ENCODE peak calls at places on chromosomes 5 and 9, in five cellular contexts. One of them, this sample, is unnamed.

GRCh38 chr9:122190597-122191381 is 31.1 kb downstream of the MORN5 start:
- DNase-seq in neural progenitor cell: no peak
- DNase-seq in A549: peak; percentile 54
- DNase-seq in stimulated activated naive CD4-positive, alpha-beta T cell treated with Interleukin-2 at 50 U/mL for 16 hours: no peak
- DNase-seq in SK-MEL-5: no peak
- DNase-seq in this sample: no peak

GRCh38 chr5:173329370-173330150 is 1.3 kb upstream of the STC2 start:
- DNase-seq in A549: peak; percentile 59
- DNase-seq in neural progenitor cell: peak; percentile 67
- DNase-seq in stimulated activated naive CD4-positive, alpha-beta T cell treated with Interleukin-2 at 50 U/mL for 16 hours: no peak
- DNase-seq in SK-MEL-5: no peak
- DNase-seq in this sample: no peak

GRCh38 chr5:11494340-11494739 is 409.9 kb downstream of the CTNND2 start:
- DNase-seq in A549: no peak
- DNase-seq in stimulated activated naive CD4-positive, alpha-beta T cell treated with Interleukin-2 at 50 U/mL for 16 hours: no peak
- DNase-seq in neural progenitor cell: no peak
- DNase-seq in SK-MEL-5: peak; percentile 27
- DNase-seq in this sample: no peak

GRCh38 chr5:172713113-172713808 is 57.7 kb downstream of the DUSP1 start:
- DNase-seq in SK-MEL-5: peak; percentile 42
- DNase-seq in A549: peak; percentile 62
- DNase-seq in neural progenitor cell: peak; percentile 66
- DNase-seq in stimulated activated naive CD4-positive, alpha-beta T cell treated with Interleukin-2 at 50 U/mL for 16 hours: peak; percentile 57
- DNase-seq in this sample: peak; percentile 78

GRCh38 chr5:124902097-124902821 is 155.8 kb upstream of the ZNF608 start:
- DNase-seq in SK-MEL-5: peak; percentile 93
- DNase-seq in A549: no peak
- DNase-seq in stimulated activated naive CD4-positive, alpha-beta T cell treated with Interleukin-2 at 50 U/mL for 16 hours: no peak
- DNase-seq in neural progenitor cell: no peak
- DNase-seq in this sample: no peak

GRCh38 chr9:134678671-134679443 is 37.3 kb downstream of the COL5A1 start:
- DNase-seq in stimulated activated naive CD4-positive, alpha-beta T cell treated with Interleukin-2 at 50 U/mL for 16 hours: no peak
- DNase-seq in A549: no peak
- DNase-seq in SK-MEL-5: no peak
- DNase-seq in neural progenitor cell: peak; percentile 63
- DNase-seq in this sample: no peak

GRCh38 chr5:170491479-170491878 is 12.3 kb upstream of the KCNIP1 start:
- DNase-seq in SK-MEL-5: peak; percentile 85
- DNase-seq in stimulated activated naive CD4-positive, alpha-beta T cell treated with Interleukin-2 at 50 U/mL for 16 hours: no peak
- DNase-seq in A549: no peak
- DNase-seq in neural progenitor cell: no peak
- DNase-seq in this sample: no peak

GRCh38 chr5:155700333-155700732 is 626.6 kb upstream of the SGCD start:
- DNase-seq in A549: peak; percentile 46
- DNase-seq in stimulated activated naive CD4-positive, alpha-beta T cell treated with Interleukin-2 at 50 U/mL for 16 hours: no peak
- DNase-seq in SK-MEL-5: peak; percentile 38
- DNase-seq in neural progenitor cell: peak; percentile 35
- DNase-seq in this sample: no peak

GRCh38 chr5:34609951-34610431 is 46.1 kb upstream of the RAI14 start:
- DNase-seq in SK-MEL-5: no peak
- DNase-seq in neural progenitor cell: no peak
- DNase-seq in stimulated activated naive CD4-positive, alpha-beta T cell treated with Interleukin-2 at 50 U/mL for 16 hours: no peak
- DNase-seq in A549: no peak
- DNase-seq in this sample: no peak

GRCh38 chr5:178483620-178484019 is 106.6 kb downstream of the COL23A1 start:
- DNase-seq in A549: no peak
- DNase-seq in stimulated activated naive CD4-positive, alpha-beta T cell treated with Interleukin-2 at 50 U/mL for 16 hours: peak; percentile 6
- DNase-seq in SK-MEL-5: no peak
- DNase-seq in neural progenitor cell: no peak
- DNase-seq in this sample: no peak

This sample was measured in K562.